ENCODE peak calls at places on chromosome 19, in ten cellular contexts. X, E, H, R, C, M, S, U, Z and T are unnamed samples.

GRCh38 chr19:34661357-34661756 is 15.6 kb downstream of the SCGB2B2 start:
- DNase-seq in X (no peak), E (no peak), H (no peak), R (no peak), C (no peak), M (no peak), S (no peak), U (no peak), Z (no peak), T (no peak)

GRCh38 chr19:53328967-53329366 is 4.6 kb upstream of the ZNF845 start:
- DNase-seq in X (peak), E (no peak), H (peak), R (peak), C (no peak), M (no peak), S (peak), U (no peak), Z (no peak), T (peak)

GRCh38 chr19:37691881-37692504 is 27.6 kb downstream of the ZNF607 start:
- DNase-seq in X (peak), E (peak), H (peak), R (peak), C (peak), M (peak), S (peak), U (peak), Z (peak), T (no peak)

GRCh38 chr19:14072535-14073231 is at the start of gene MISP3:
- DNase-seq in X (peak), E (peak), H (no peak), R (peak), C (no peak), M (no peak), S (no peak), U (no peak), Z (peak), T (no peak)

GRCh38 chr19:41802770-41803169 is 6.4 kb downstream of the CEACAM3 start:
- DNase-seq in X (no peak), E (no peak), H (peak), R (no peak), C (no peak), M (no peak), S (no peak), U (no peak), Z (no peak), T (no peak)

GRCh38 chr19:5132698-5133651 is 164.1 kb downstream of the KDM4B start:
- DNase-seq in X (no peak), E (no peak), H (no peak), R (no peak), C (no peak), M (no peak), S (no peak), U (no peak), Z (no peak), T (no peak)

GRCh38 chr19:2271516-2272103 is 10.4 kb downstream of the PEAK3 start:
- DNase-seq in X (peak), E (no peak), H (no peak), R (peak), C (no peak), M (no peak), S (peak), U (no peak), Z (no peak), T (no peak)

GRCh38 chr19:13024958-13025653 is 29.8 kb downstream of the NFIX start:
- DNase-seq in X (no peak), E (no peak), H (no peak), R (peak), C (no peak), M (no peak), S (no peak), U (no peak), Z (no peak), T (no peak)

GRCh38 chr19:18429717-18430416 is 8.1 kb downstream of the ISYNA1 start:
- DNase-seq in X (no peak), E (no peak), H (no peak), R (no peak), C (no peak), M (no peak), S (no peak), U (no peak), Z (no peak), T (no peak)

GRCh38 chr19:56301152-56301551 is 13.5 kb downstream of the ZSCAN5A start:
- DNase-seq in X (no peak), E (no peak), H (no peak), R (no peak), C (no peak), M (no peak), S (peak), U (no peak), Z (no peak), T (no peak)

GRCh38 chr19:13181747-13182388 is 31.7 kb downstream of the IER2 start:
- DNase-seq in X (peak), E (peak), H (peak), R (peak), C (peak), M (no peak), S (peak), U (no peak), Z (no peak), T (no peak)

GRCh38 chr19:40771101-40771539 is 4.2 kb upstream of the MIA start:
- DNase-seq in X (no peak), E (no peak), H (no peak), R (no peak), C (no peak), M (no peak), S (no peak), U (no peak), Z (no peak), T (no peak)

GRCh38 chr19:2240881-2241760 is 4.5 kb downstream of the SF3A2 start:
- DNase-seq in X (no peak), E (no peak), H (no peak), R (no peak), C (no peak), M (no peak), S (no peak), U (no peak), Z (no peak), T (no peak)

GRCh38 chr19:29680447-29680846 is 15.2 kb downstream of the PLEKHF1 start:
- DNase-seq in X (peak), E (no peak), H (peak), R (peak), C (peak), M (no peak), S (no peak), U (peak), Z (peak), T (no peak)

GRCh38 chr19:10011974-10012373 is 1.3 kb upstream of the RDH8 start:
- DNase-seq in X (no peak), E (no peak), H (no peak), R (no peak), C (no peak), M (no peak), S (no peak), U (no peak), Z (no peak), T (no peak)

GRCh38 chr19:34313188-34313587 is 51.8 kb upstream of the GPI start:
- DNase-seq in X (no peak), E (no peak), H (no peak), R (no peak), C (no peak), M (no peak), S (peak), U (no peak), Z (no peak), T (no peak)

GRCh38 chr19:48480151-48480475 is 10.9 kb downstream of the CYTH2 start:
- DNase-seq in X (peak), E (no peak), H (no peak), R (no peak), C (no peak), M (no peak), S (no peak), U (no peak), Z (peak), T (no peak)